ENCODE peak calls at places on chromosomes 16 and 17, in eight cellular contexts. T is PC-3, H is upper lobe of right lung, O is left ventricle myocardium inferior, E is thoracic aorta, I is mucosa of descending colon, X is body of pancreas, S is prostate gland. Q is an unnamed sample.

GRCh38 chr17:21208352-21208751 is 5.6 kb downstream of the TMEM11 start:
- DNase-seq in O (no peak), T (no peak), X (no peak), S (peak; percentile 39), I (no peak), H (no peak), E (no peak), Q (no peak)

GRCh38 chr16:86919073-86919472 is 340.7 kb downstream of the FOXL1 start:
- DNase-seq in S (no peak), E (no peak), O (no peak), X (no peak), H (no peak), I (no peak), T (no peak), Q (no peak)

GRCh38 chr17:4980644-4981216 is 6.7 kb downstream of the CAMTA2 start:
- DNase-seq in H (no peak), T (peak; percentile 65), X (no peak), S (peak; percentile 42), I (peak; percentile 82), O (no peak), E (no peak), Q (peak; percentile 31)

GRCh38 chr16:30711712-30712111 is 12.7 kb downstream of the SRCAP start:
- DNase-seq in E (no peak), I (no peak), T (no peak), X (no peak), H (no peak), S (no peak), O (no peak), Q (no peak)

GRCh38 chr16:88971371-88972097 is 5.5 kb downstream of the CBFA2T3 start:
- DNase-seq in I (peak; percentile 35), O (peak; percentile 32), E (no peak), T (no peak), H (no peak), S (no peak), X (no peak), Q (no peak)

GRCh38 chr17:29931253-29931932 is 1.4 kb upstream of the SSH2 start:
- DNase-seq in S (peak; percentile 68), I (peak; percentile 80), T (peak; percentile 62), O (peak; percentile 43), X (peak; percentile 64), E (no peak), H (peak; percentile 68), Q (peak; percentile 79)

GRCh38 chr16:67112591-67113399 is 3.1 kb downstream of the PHAF1 start:
- DNase-seq in X (no peak), O (no peak), E (no peak), I (peak; percentile 23), H (no peak), S (peak; percentile 64), T (peak; percentile 25), Q (no peak)

GRCh38 chr17:33968350-33969044 is 286.6 kb upstream of the CCL2 start:
- DNase-seq in X (no peak), T (no peak), I (no peak), O (no peak), E (no peak), H (no peak), S (no peak), Q (no peak)

GRCh38 chr17:32350662-32351418 is 883 bp downstream of the ZNF207 start:
- DNase-seq in H (no peak), I (peak; percentile 62), T (peak; percentile 38), X (peak; percentile 40), S (no peak), E (no peak), O (no peak), Q (peak; percentile 37)

GRCh38 chr16:31420037-31420436 is 8.1 kb downstream of the COX6A2 start:
- DNase-seq in I (no peak), T (no peak), H (no peak), S (no peak), E (no peak), O (no peak), X (no peak), Q (no peak)

GRCh38 chr17:77734371-77735050 is 224.0 kb upstream of the TNRC6C start:
- DNase-seq in E (peak; percentile 78), I (peak; percentile 67), X (peak; percentile 41), T (no peak), O (peak; percentile 93), H (peak; percentile 85), S (peak; percentile 42), Q (peak; percentile 21)

GRCh38 chr16:104355-104754 is 26.3 kb downstream of the MPG start:
- DNase-seq in T (no peak), H (no peak), X (peak; percentile 53), S (no peak), I (no peak), E (no peak), O (no peak), Q (no peak)

GRCh38 chr16:57575468-57576277 is 33.2 kb downstream of the ADGRG5 start:
- DNase-seq in E (no peak), T (no peak), O (no peak), H (no peak), S (no peak), X (no peak), I (no peak), Q (no peak)

GRCh38 chr17:75345514-75346167 is 56.4 kb upstream of the SLC25A19 start:
- DNase-seq in O (no peak), E (no peak), I (no peak), X (no peak), S (no peak), T (no peak), H (no peak), Q (no peak)

GRCh38 chr17:77728871-77729270 is 229.6 kb upstream of the TNRC6C start:
- DNase-seq in T (no peak), S (no peak), I (no peak), O (no peak), X (no peak), E (no peak), H (no peak), Q (no peak)

GRCh38 chr17:70060415-70060814 is 14.6 kb upstream of the KCNJ16 start:
- DNase-seq in X (peak; percentile 47), T (no peak), S (no peak), O (no peak), H (no peak), E (no peak), I (no peak), Q (no peak)

GRCh38 chr16:54879681-54880080 is 51.0 kb upstream of the IRX5 start:
- DNase-seq in X (no peak), I (no peak), H (no peak), T (no peak), E (no peak), O (no peak), S (no peak), Q (no peak)

DNA sequence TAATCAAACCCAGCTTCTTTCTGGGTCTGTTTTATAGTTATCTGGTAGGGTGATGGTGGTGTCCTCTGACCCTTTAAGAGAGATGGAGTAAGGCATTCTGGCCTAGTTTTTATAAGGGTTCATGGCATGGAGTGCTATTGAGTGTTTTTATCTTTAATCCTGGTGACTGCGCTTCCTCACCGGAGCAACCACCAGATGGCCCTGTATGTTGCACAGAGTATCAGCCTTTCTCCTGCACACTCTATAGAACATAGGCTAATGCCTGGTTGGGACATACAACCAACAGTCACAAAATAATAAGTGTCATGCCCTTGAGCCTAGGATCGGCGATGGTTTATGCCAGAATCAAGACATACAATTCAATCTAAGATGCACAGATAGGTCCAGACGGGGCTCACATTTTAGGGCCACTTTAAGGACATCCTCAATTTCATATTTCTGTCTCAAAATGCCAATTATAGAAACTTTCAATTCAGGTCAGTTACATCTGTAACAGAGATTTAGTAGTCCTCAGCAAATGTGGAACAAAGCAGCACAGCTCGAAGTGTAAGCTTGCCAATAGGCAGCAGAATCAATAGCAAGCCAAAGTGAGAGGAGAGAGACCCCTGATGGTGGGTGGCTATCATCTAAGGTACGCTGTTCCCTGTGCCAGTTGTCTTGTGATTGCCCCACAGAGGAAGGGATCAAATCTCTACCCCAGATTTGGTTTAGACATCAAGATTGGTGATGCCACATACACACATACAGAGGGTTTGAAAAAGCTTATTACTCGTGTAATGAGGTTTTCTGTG is 37.2 kb upstream of the HOXB9 start:
- DNase-seq in S (no peak), O (no peak), X (no peak), T (peak; percentile 22), I (no peak), H (no peak), E (no peak), Q (no peak)
- TF ChIP-seq CTCF in S (no peak), O (no peak), X (no peak), T (peak; percentile 44), I (no peak), H (no peak), E (no peak), Q (peak; percentile 34)

GRCh38 chr17:59110973-59111372 is 4.3 kb upstream of the TRIM37 start:
- DNase-seq in I (no peak), S (no peak), X (no peak), E (no peak), T (no peak), H (no peak), O (no peak), Q (no peak)

GRCh38 chr17:59106463-59107305 is at the start of gene TRIM37:
- DNase-seq in I (peak; percentile 97), T (peak; percentile 100), X (peak; percentile 99), H (peak; percentile 100), O (peak; percentile 97), E (peak; percentile 80), S (peak; percentile 97), Q (peak; percentile 98)

GRCh38 chr17:59105852-59106462 is 723 bp downstream of the TRIM37 start:
- DNase-seq in X (peak; percentile 64), E (peak; percentile 5), I (peak; percentile 72), S (peak; percentile 65), T (peak; percentile 72), O (peak; percentile 68), H (peak; percentile 84), Q (peak; percentile 37)

GRCh38 chr17:59108400-59109102 is 1.9 kb upstream of the TRIM37 start:
- DNase-seq in X (no peak), I (no peak), T (no peak), E (no peak), H (no peak), S (no peak), O (no peak), Q (no peak)

GRCh38 chr17:59107306-59107670 is 608 bp upstream of the TRIM37 start:
- DNase-seq in I (no peak), X (no peak), S (no peak), O (no peak), E (no peak), H (no peak), T (no peak), Q (no peak)
- H3K36me3 ChIP-seq in I (no peaks in the 10 kb centered on the region), X (no peaks in the 10 kb centered on the region), S (no peaks in the 10 kb centered on the region), O (peaks cover 15% of the 10 kb centered on the region), E (no peaks in the 10 kb centered on the region), H (peaks cover 11% of the 10 kb centered on the region), T (peaks cover 8% of the 10 kb centered on the region), Q (peaks cover 6% of the 10 kb centered on the region)

DNA sequence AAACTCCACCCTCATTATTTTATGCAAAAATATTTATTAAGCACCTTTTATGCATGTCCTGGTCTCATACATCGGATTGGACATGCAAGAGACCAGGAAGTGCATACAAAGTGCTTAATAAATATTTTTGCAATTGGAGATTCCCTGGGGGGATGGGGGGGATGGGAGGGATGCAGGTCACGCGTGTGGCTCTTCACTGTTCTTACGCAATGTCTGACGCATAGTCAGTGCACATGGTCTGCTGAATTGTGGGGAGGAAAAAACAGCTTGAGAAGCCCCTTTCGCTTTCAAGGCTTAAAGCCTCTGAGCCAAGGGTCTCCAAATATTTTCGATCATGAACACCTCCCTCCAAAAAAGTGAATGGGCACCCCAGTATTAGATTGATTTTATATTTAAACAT is 96.7 kb upstream of the XYLT1 start:
- DNase-seq in T (no peak), E (no peak), X (no peak), H (no peak), I (no peak), O (no peak), S (no peak), Q (no peak)
- H3K4me3 ChIP-seq in T (no peak overlapping the region), E (no peak overlapping the region), X (no peak overlapping the region), H (no peak overlapping the region), I (no peak overlapping the region), O (no peak overlapping the region), S (no peak overlapping the region), Q (no peak overlapping the region)

GRCh38 chr17:80544655-80545498 is at the start of gene RPTOR:
- DNase-seq in T (peak; percentile 93), S (peak; percentile 87), O (peak; percentile 89), E (peak; percentile 56), H (peak; percentile 94), I (peak; percentile 97), X (peak; percentile 86), Q (peak; percentile 91)
- TF ChIP-seq CTCF in T (no peak), S (peak; percentile 27), O (no peak), E (no peak), H (no peak), I (no peak), X (peak; percentile 19), Q (no peak)

Q was measured in brain microvascular endothelial cell.